ENCODE peak calls at places on chromosomes 13 and 19, in ten cellular contexts. Z is CD8-positive, alpha-beta memory T cell; P is epithelial cell of esophagus; G is GM23248; R is PC-3; E is body of pancreas; X is AG10803; U is fibroblast of mammary gland; S is tibial artery; I is heart right ventricle. B is an unnamed sample.

GRCh38 chr13:65656740-65657329 is 1573.3 kb downstream of the PCDH9 start:
- DNase-seq in R (peak), I (no peak), P (peak), Z (no peak), X (peak), S (no peak), E (no peak), U (peak), G (peak), B (no peak)

GRCh38 chr19:7251502-7251901 is 42.7 kb downstream of the INSR start:
- DNase-seq in X (no peak), I (no peak), U (no peak), Z (no peak), R (no peak), S (no peak), E (no peak), G (no peak), P (no peak), B (no peak)

GRCh38 chr19:15265849-15266248 is 33.6 kb upstream of the EPHX3 start:
- DNase-seq in U (peak), R (peak), I (peak), G (peak), P (peak), X (peak), E (peak), S (peak), Z (no peak), B (peak)

GRCh38 chr19:58577581-58578429 is 4.7 kb upstream of the MZF1 start:
- DNase-seq in Z (no peak), I (no peak), R (no peak), X (no peak), P (no peak), S (peak), G (no peak), U (no peak), E (no peak), B (no peak)

GRCh38 chr13:43981091-43981490 is 101.4 kb downstream of the LACC1 start:
- DNase-seq in R (no peak), E (no peak), U (no peak), Z (no peak), S (no peak), I (no peak), X (no peak), G (no peak), P (no peak), B (no peak)

GRCh38 chr13:46595136-46595917 is 42.4 kb downstream of the LRCH1 start:
- DNase-seq in Z (no peak), G (peak), I (no peak), E (no peak), S (no peak), U (peak), X (peak), R (peak), P (peak), B (no peak)

GRCh38 chr19:47619763-47620162 is 10.8 kb downstream of the BICRA start:
- DNase-seq in S (no peak), I (no peak), U (no peak), G (no peak), P (no peak), X (no peak), E (no peak), R (no peak), Z (no peak), B (no peak)

GRCh38 chr13:20713751-20714150 is 10.3 kb downstream of the IL17D start:
- DNase-seq in I (no peak), U (peak), R (no peak), Z (no peak), S (peak), P (no peak), X (peak), G (peak), E (no peak), B (peak)

GRCh38 chr19:47013041-47013517 is 6.6 kb upstream of the NPAS1 start:
- DNase-seq in E (peak), P (peak), I (peak), X (peak), S (peak), U (peak), G (peak), R (peak), Z (peak), B (no peak)

GRCh38 chr13:46101488-46102289 is 3.1 kb downstream of the CPB2 start:
- DNase-seq in I (no peak), R (no peak), E (no peak), Z (no peak), P (no peak), S (no peak), G (no peak), U (no peak), X (no peak), B (no peak)

GRCh38 chr13:50149932-50150331 is 134.7 kb downstream of the KCNRG start:
- DNase-seq in X (no peak), U (no peak), E (peak), G (no peak), Z (no peak), I (peak), P (no peak), R (no peak), S (no peak), B (no peak)

GRCh38 chr19:48443262-48443661 is 2.5 kb upstream of the GRWD1 start:
- DNase-seq in G (peak), U (no peak), R (no peak), E (peak), P (peak), Z (no peak), S (no peak), X (no peak), I (no peak), B (no peak)

GRCh38 chr19:53037101-53038097 is 7.1 kb upstream of the ERVV-2 start:
- DNase-seq in E (peak), G (peak), X (peak), R (no peak), U (peak), Z (peak), S (no peak), P (peak), I (peak), B (peak)

GRCh38 chr13:43159007-43159406 is 135.6 kb downstream of the DNAJC15 start:
- DNase-seq in G (peak), Z (no peak), E (no peak), U (peak), R (no peak), X (peak), P (no peak), S (no peak), I (no peak), B (peak)

GRCh38 chr19:999379-999719 is 870 bp upstream of the GRIN3B start:
- DNase-seq in R (no peak), I (no peak), U (no peak), Z (no peak), E (no peak), S (no peak), G (no peak), X (no peak), P (no peak), B (no peak)

GRCh38 chr19:55158848-55159793 is 1.6 kb upstream of the TNNI3 start:
- DNase-seq in Z (no peak), R (peak), U (peak), S (no peak), G (peak), P (peak), X (no peak), E (no peak), I (peak), B (no peak)

GRCh38 chr13:27504541-27504940 is 54.2 kb upstream of the MTIF3 start:
- DNase-seq in X (no peak), G (no peak), I (no peak), U (no peak), E (no peak), P (no peak), S (no peak), R (no peak), Z (no peak), B (no peak)

GRCh38 chr13:24071423-24072075 is 89.0 kb upstream of the SPATA13 start:
- DNase-seq in E (no peak), P (peak), Z (no peak), S (no peak), U (peak), R (peak), X (peak), I (no peak), G (peak), B (no peak)

GRCh38 chr13:35917252-35917941 is 213.8 kb downstream of the DCLK1 start:
- DNase-seq in U (no peak), S (no peak), Z (no peak), E (no peak), I (no peak), P (no peak), G (no peak), R (no peak), X (peak), B (no peak)

GRCh38 chr13:110702591-110703526 is 3.1 kb downstream of the CARS2 start:
- DNase-seq in X (no peak), I (no peak), S (no peak), G (peak), R (no peak), U (peak), E (no peak), Z (no peak), P (peak), B (no peak)

GRCh38 chr19:48780684-48781391 is 25.5 kb downstream of the FGF21 start:
- DNase-seq in U (peak), G (peak), S (no peak), E (peak), X (peak), I (no peak), R (no peak), Z (no peak), P (peak), B (no peak)

GRCh38 chr13:89212186-89212585 is 1541.0 kb downstream of the SLITRK5 start:
- DNase-seq in R (no peak), X (no peak), S (no peak), G (no peak), E (no peak), Z (no peak), I (no peak), U (no peak), P (no peak), B (no peak)

GRCh38 chr13:49791753-49792549 is 531 bp downstream of the KPNA3 start:
- DNase-seq in E (peak), P (peak), U (peak), S (peak), Z (no peak), G (peak), I (peak), R (peak), X (peak), B (no peak)

GRCh38 chr19:47226426-47227346 is 4.3 kb downstream of the BBC3 start:
- DNase-seq in P (peak), X (peak), E (peak), U (peak), I (peak), Z (peak), R (peak), S (peak), G (peak), B (no peak)

GRCh38 chr13:113202912-113203311 is 5.6 kb downstream of the PCID2 start:
- DNase-seq in Z (no peak), I (no peak), G (peak), R (no peak), U (no peak), E (no peak), S (no peak), X (no peak), P (no peak), B (no peak)

GRCh38 chr13:48448963-48449614 is 36.2 kb upstream of the LPAR6 start:
- DNase-seq in X (peak), S (no peak), R (peak), I (no peak), P (peak), Z (no peak), G (peak), U (peak), E (no peak), B (peak)

GRCh38 chr19:58476498-58477015 is 405 bp downstream of the ZNF446 start:
- DNase-seq in I (peak), P (no peak), G (peak), U (peak), E (no peak), S (no peak), X (peak), Z (no peak), R (no peak), B (no peak)

GRCh38 chr13:113630296-113630695 is 27.7 kb downstream of the ATP4B start:
- DNase-seq in Z (no peak), I (no peak), S (no peak), U (no peak), G (no peak), R (no peak), X (no peak), P (no peak), E (no peak), B (no peak)

GRCh38 chr13:114047358-114047881 is 73.5 kb upstream of the C13orf46 start:
- DNase-seq in G (no peak), X (no peak), R (no peak), I (no peak), S (no peak), E (no peak), U (peak), Z (no peak), P (no peak), B (no peak)

GRCh38 chr13:29081697-29082440 is 261.7 kb downstream of the MTUS2 start:
- DNase-seq in E (no peak), P (no peak), I (no peak), S (no peak), Z (no peak), R (no peak), G (no peak), U (no peak), X (no peak), B (no peak)

GRCh38 chr13:112456138-112457056 is 80.2 kb downstream of the SPACA7 start:
- DNase-seq in Z (no peak), X (no peak), S (no peak), I (no peak), U (no peak), G (no peak), R (no peak), P (no peak), E (no peak), B (no peak)

GRCh38 chr13:110409581-110409992 is 102.5 kb downstream of the COL4A2 start:
- DNase-seq in G (no peak), U (peak), I (peak), S (peak), P (peak), Z (no peak), X (no peak), E (no peak), R (peak), B (no peak)

GRCh38 chr13:77919351-77920294 is 992 bp upstream of the EDNRB start:
- DNase-seq in G (peak), R (no peak), I (peak), X (no peak), U (peak), Z (no peak), E (peak), S (no peak), P (peak), B (no peak)

GRCh38 chr13:78326608-78327007 is 276.7 kb downstream of the POU4F1 start:
- DNase-seq in I (no peak), X (no peak), G (peak), U (peak), P (peak), Z (no peak), R (peak), E (no peak), S (no peak), B (no peak)

GRCh38 chr13:57063007-57063406 is 77.7 kb upstream of the PRR20A start:
- DNase-seq in E (no peak), U (no peak), X (no peak), S (no peak), Z (no peak), G (no peak), R (no peak), P (no peak), I (no peak), B (no peak)
- H3K4me3 ChIP-seq in E (no peak), U (no peak), X (no peak), S (no peak), Z (no peak), G (no peak), R (no peak), P (no peak), I (no peak), B (no peak)

DNA sequence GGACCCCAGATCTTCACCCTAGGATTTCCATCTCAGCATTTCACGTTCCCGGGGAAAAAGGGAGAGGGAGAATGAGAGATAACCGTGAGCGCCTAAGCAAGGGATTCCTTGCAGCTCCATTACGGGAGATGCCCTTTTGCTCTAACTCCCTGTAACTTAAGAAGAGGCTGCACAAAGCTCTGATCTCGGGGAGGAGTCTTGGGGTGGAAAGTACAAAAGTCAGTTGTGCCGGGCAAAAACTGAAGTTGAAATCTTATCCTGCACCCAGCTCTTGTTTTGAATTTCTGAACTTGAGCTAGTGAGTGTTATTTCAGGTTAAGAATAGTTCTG is 256.4 kb upstream of the SOX21 start:
- DNase-seq in I (no peak), P (no peak), S (no peak), X (no peak), E (no peak), G (no peak), Z (no peak), U (no peak), R (no peak), B (no peak)
- H3K4me3 ChIP-seq in I (no peak), P (peak), S (no peak), X (peak), E (no peak), G (peak), Z (no peak), U (peak), R (no peak), B (peak)

GRCh38 chr19:42113641-42114348 is 18.5 kb downstream of the POU2F2 start:
- DNase-seq in P (peak), U (peak), R (peak), X (peak), I (no peak), Z (no peak), S (no peak), G (peak), E (no peak), B (peak)

GRCh38 chr19:42115705-42116104 is 16.5 kb downstream of the POU2F2 start:
- DNase-seq in S (no peak), E (no peak), R (no peak), Z (no peak), P (no peak), X (no peak), G (no peak), U (no peak), I (no peak), B (no peak)

GRCh38 chr19:42115219-42115618 is 17.0 kb downstream of the POU2F2 start:
- DNase-seq in U (peak), Z (no peak), X (peak), P (no peak), I (no peak), G (peak), R (no peak), S (no peak), E (peak), B (no peak)

GRCh38 chr19:42116308-42117075 is 15.8 kb downstream of the POU2F2 start:
- DNase-seq in R (no peak), X (no peak), U (no peak), E (no peak), S (no peak), I (no peak), P (no peak), G (no peak), Z (no peak), B (no peak)

DNA sequence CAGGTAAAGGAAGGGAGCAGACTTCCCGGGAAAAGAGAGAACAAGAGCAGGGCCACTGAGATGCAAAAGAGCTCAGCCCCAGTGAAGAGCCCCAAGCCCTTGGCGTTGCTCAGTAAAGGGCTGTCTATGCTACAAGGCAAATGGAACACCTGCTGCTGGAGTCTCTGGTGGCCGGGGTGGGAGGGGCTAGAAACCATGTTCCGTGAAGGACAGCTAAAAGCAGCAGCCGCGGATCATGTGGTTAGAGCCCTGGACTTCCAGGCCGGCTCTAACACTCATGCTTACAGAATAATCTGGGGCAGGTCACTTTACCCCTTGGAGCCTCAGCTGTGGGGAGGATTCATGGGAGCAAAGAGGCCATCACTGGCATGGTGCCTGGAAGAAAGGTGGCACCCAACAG is 17.8 kb downstream of the POU2F2 start:
- DNase-seq in R (no peak), I (no peak), E (peak), Z (no peak), G (no peak), U (no peak), X (no peak), S (no peak), P (no peak), B (no peak)
- H3K4me3 ChIP-seq in R (no peak), I (no peak), E (no peak), Z (no peak), G (peak), U (no peak), X (peak), S (no peak), P (no peak), B (no peak)

DNA sequence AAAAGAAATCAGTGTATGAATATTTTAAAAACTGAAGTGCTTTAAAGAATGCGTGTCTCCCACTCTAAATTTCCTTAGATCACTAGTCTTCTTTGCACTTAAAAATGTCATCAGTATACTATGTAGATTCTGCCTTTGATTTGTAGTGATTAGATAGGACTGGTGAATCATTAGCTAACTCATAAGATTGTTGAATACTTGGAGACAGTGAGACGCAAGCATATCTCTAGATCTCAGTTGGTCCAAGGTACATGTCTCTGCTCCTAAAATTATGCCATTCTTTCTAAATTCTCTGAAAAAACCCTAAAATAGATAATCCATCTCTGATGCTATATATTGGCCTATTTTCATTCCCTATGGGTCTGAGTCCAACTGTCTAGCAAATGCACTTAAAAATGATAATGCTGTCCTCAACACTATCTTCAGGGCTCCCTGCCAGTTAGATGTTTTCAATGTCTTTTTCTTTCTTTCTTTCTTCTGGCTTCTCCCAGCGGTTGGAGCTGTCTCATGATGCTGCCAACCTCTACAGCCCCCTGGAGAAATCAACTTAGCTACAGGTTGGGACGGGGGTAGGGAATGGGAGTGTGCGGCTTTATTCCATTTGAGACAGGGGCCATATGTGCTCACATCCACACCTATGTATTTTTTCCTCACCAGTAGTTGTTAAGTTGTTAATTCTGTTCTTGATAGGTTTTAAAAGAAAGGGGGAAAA is 301.0 kb downstream of the NDFIP2 start:
- DNase-seq in E (no peak), X (no peak), Z (no peak), U (no peak), R (no peak), I (no peak), P (no peak), G (peak), S (no peak), B (no peak)
- H3K4me3 ChIP-seq in E (no peak), X (no peak), Z (no peak), U (no peak), R (no peak), I (no peak), P (no peak), G (no peak), S (no peak), B (no peak)

GRCh38 chr19:45659096-45659729 is 8.8 kb upstream of the GIPR start:
- DNase-seq in S (no peak), X (no peak), G (no peak), P (no peak), E (no peak), Z (no peak), R (no peak), U (no peak), I (no peak), B (no peak)

GRCh38 chr19:45667620-45668341 is at the start of gene GIPR:
- DNase-seq in X (peak), P (peak), E (peak), Z (peak), G (peak), U (peak), S (no peak), R (peak), I (peak), B (no peak)

GRCh38 chr19:45663800-45664199 is 4.2 kb upstream of the GIPR start:
- DNase-seq in X (no peak), G (no peak), I (no peak), U (no peak), Z (no peak), R (no peak), P (no peak), S (no peak), E (no peak), B (no peak)

GRCh38 chr19:45668342-45668871 is 386 bp downstream of the GIPR start:
- DNase-seq in U (no peak), E (no peak), X (no peak), G (peak), Z (no peak), P (no peak), I (no peak), S (no peak), R (no peak), B (no peak)

DNA sequence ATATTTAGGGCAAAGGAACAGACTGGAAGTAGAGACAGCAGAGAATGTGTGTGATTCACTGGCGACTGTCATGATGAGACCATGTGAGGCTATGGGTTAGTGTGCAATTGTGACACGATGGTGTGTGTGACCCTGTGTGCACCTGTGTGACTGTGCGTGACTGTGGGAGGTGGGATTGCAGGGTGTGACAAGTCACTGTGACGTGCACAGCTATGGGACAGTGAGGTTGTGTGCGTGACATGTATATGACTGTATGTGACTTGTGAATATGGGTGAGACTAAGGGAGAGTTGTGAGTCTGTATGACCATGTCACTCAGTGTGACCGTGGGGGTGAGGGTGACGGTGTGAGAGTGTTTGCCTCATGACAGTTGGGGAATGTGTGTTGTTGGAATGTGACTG is 3.4 kb upstream of the GIPR start:
- DNase-seq in P (no peak), G (no peak), R (no peak), X (peak), S (no peak), Z (no peak), I (no peak), E (no peak), U (peak), B (no peak)
- H3K4me3 ChIP-seq in P (no peak), G (no peak), R (no peak), X (no peak), S (no peak), Z (no peak), I (no peak), E (no peak), U (no peak), B (no peak)